ENCODE peak calls at places on chromosomes 1 and 21, in five cellular contexts. S is AG04449, V is astrocyte of the spinal cord, A is hepatocyte, P is MM.1S. N is an unnamed sample.

GRCh38 chr1:173532237-173532636 is 55.1 kb downstream of the PRDX6 start:
- DNase-seq in S (no peak), V (peak), A (no peak), P (peak), N (no peak)

GRCh38 chr1:31723828-31724359 is 20.1 kb upstream of the COL16A1 start:
- DNase-seq in S (no peak), V (peak), A (peak), P (peak), N (peak)

GRCh38 chr1:89464008-89464407 is 60.6 kb upstream of the LRRC8B start:
- DNase-seq in S (no peak), V (no peak), A (no peak), P (peak), N (no peak)

GRCh38 chr1:56409112-56409691 is 170.2 kb downstream of the PLPP3 start:
- DNase-seq in S (no peak), V (no peak), A (no peak), P (peak), N (no peak)

GRCh38 chr1:224333309-224333926 is 3.4 kb upstream of the NVL start:
- DNase-seq in S (no peak), V (peak), A (peak), P (peak), N (peak)

GRCh38 chr1:221141606-221142285 is 262.5 kb downstream of the HLX start:
- DNase-seq in S (no peak), V (no peak), A (no peak), P (no peak), N (no peak)

GRCh38 chr21:38913120-38913975 is 107.6 kb downstream of the ETS2 start:
- DNase-seq in S (no peak), V (peak), A (peak), P (no peak), N (peak)

GRCh38 chr1:30283199-30283962 is 440.0 kb downstream of the MATN1 start:
- DNase-seq in S (no peak), V (no peak), A (no peak), P (no peak), N (no peak)

GRCh38 chr1:155651861-155652661 is 36.5 kb downstream of the YY1AP1 start:
- DNase-seq in S (no peak), V (no peak), A (no peak), P (no peak), N (no peak)

GRCh38 chr1:244050835-244051444 is at the start of gene ZBTB18:
- DNase-seq in S (peak), V (peak), A (peak), P (no peak), N (peak)

GRCh38 chr1:181390350-181391080 is 92.8 kb upstream of the CACNA1E start:
- DNase-seq in S (no peak), V (no peak), A (no peak), P (no peak), N (no peak)

GRCh38 chr1:29825274-29825940 is 589.1 kb downstream of the PTPRU start:
- DNase-seq in S (no peak), V (no peak), A (no peak), P (no peak), N (no peak)

GRCh38 chr1:38141483-38141882 is 94.9 kb upstream of the POU3F1 start:
- DNase-seq in S (no peak), V (no peak), A (no peak), P (no peak), N (no peak)

GRCh38 chr1:82542766-82543165 is 742.0 kb downstream of the ADGRL2 start:
- DNase-seq in S (no peak), V (peak), A (no peak), P (no peak), N (no peak)

GRCh38 chr1:210755991-210756669 is 377.8 kb downstream of the KCNH1 start:
- DNase-seq in S (no peak), V (no peak), A (no peak), P (no peak), N (no peak)

GRCh38 chr1:74107394-74107793 is 90.6 kb downstream of the LRRIQ3 start:
- DNase-seq in S (no peak), V (no peak), A (no peak), P (no peak), N (no peak)

GRCh38 chr21:43733529-43734071 is 14.7 kb downstream of the PDXK start:
- DNase-seq in S (no peak), V (peak), A (no peak), P (no peak), N (peak)

GRCh38 chr1:212780759-212781158 is 10.8 kb downstream of the NSL1 start:
- DNase-seq in S (no peak), V (no peak), A (no peak), P (no peak), N (no peak)
- H3K4me3 ChIP-seq in S (no peak), V (no peak), A (no peak), P (no peak), N (no peak)

DNA sequence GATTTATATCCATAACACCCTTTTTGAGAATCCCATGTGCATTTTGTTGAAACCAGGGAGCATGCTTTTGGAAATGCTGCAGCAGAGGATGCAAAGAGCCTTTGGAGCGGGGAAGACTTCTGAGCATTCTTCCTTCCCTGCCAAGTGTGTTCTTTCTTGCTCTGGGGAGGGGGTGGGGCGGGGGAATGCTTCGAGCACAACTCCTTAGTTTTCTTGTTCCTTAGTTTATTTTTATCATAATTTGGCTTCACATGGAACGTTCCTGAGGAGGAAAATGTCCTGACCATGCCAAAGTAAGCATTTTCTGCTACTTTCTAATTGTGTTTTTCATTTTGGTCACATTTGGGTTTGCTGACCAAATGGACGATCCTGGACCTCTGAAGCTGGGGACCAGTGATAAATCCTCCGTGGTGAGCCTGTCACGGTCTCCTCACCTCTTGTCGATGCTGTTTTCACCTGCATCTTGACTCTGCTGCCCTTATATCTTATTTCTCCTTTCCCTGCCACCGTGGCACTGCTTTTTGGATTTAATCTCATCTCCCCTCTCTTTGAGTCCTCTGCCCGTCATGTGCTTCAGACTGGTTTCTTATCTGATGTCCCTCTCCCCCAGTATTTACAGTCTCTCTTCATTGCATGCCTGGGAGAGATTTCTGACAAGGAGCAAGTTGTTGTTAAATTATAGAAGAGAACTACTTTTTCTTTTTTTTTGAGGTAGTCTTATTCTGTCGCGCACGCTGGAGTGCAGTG is 2.4 kb downstream of the CTPS1 start:
- DNase-seq in S (no peak), V (no peak), A (no peak), P (no peak), N (no peak)
- H3K4me3 ChIP-seq in S (peak), V (peak), A (no peak), P (peak), N (peak)

GRCh38 chr1:8023287-8023994 is 2.7 kb downstream of the ERRFI1 start:
- DNase-seq in S (no peak), V (no peak), A (no peak), P (no peak), N (no peak)

GRCh38 chr1:8023995-8024313 is 2.2 kb downstream of the ERRFI1 start:
- DNase-seq in S (no peak), V (no peak), A (no peak), P (no peak), N (no peak)

GRCh38 chr1:8024329-8024728 is 1.8 kb downstream of the ERRFI1 start:
- DNase-seq in S (no peak), V (peak), A (no peak), P (no peak), N (no peak)

GRCh38 chr1:8021676-8022266 is 4.3 kb downstream of the ERRFI1 start:
- DNase-seq in S (no peak), V (peak), A (no peak), P (no peak), N (no peak)

GRCh38 chr1:8022395-8023286 is 3.5 kb downstream of the ERRFI1 start:
- DNase-seq in S (no peak), V (peak), A (no peak), P (no peak), N (no peak)
- H3K4me3 ChIP-seq in S (no peak), V (peak), A (peak), P (no peak), N (peak)

GRCh38 chr1:112849425-112849966 is 106.5 kb downstream of the SLC16A1 start:
- DNase-seq in S (no peak), V (peak), A (peak), P (no peak), N (no peak)
- H3K4me3 ChIP-seq in S (peak), V (peak), A (peak), P (no peak), N (peak)

DNA sequence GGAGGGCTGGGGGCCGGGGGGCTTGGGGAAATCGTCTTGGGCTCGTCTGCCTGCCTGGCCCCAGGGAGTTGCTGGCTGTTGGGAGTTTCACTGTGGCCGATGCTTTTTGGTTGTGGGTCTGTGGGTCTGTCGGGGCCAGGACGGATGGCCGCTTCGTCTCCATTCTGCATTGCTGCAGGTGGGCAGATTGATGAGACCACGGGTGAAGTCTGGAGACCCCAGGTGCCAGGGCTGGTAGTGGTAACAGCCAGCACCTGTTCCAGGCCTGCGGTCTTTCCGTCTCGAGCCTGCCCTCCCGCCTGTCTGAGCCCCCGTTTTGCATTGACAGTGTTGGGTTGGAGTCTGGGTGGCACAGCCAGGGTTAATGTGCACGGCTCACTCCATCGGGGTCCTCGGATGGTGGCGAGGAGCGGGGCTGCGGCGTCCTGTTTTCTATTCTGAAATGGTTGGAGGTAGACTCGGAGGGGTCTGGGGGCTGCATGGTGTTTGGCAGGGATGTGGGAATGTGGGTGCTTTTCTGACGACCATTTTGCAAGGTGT is 24.2 kb downstream of the PRKCZ start:
- DNase-seq in S (no peak), V (no peak), A (no peak), P (no peak), N (no peak)
- H3K4me3 ChIP-seq in S (peak), V (no peak), A (no peak), P (no peak), N (peak)

GRCh38 chr1:153532769-153533599 is 2.8 kb downstream of the S100A6 start:
- DNase-seq in S (no peak), V (peak), A (peak), P (peak), N (peak)

GRCh38 chr1:153533689-153534201 is 2.0 kb downstream of the S100A6 start:
- DNase-seq in S (no peak), V (peak), A (peak), P (no peak), N (peak)

GRCh38 chr1:153532161-153532560 is 3.6 kb downstream of the S100A6 start:
- DNase-seq in S (no peak), V (no peak), A (no peak), P (no peak), N (no peak)

GRCh38 chr1:153534226-153534932 is 1.4 kb downstream of the S100A6 start:
- DNase-seq in S (no peak), V (peak), A (no peak), P (no peak), N (no peak)

DNA sequence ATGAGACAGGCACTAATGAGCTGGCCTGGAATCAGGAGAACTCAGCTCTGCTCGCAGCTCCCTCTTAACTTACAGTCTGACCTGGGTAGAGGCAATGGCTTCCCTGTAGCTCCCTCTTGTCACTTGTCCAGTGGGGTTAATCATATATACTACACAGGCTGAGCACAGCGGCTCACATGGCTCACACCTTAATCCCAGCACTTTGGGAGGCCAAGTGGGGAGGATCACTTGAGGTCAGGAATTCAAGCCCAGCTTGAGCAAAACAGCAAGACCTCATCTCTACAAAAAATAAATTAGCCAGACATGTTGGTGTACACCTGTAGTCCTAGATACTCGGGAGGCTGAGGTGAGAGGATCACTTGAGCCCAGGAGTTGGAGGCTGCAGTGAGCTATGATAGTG is 4.2 kb downstream of the S100A6 start:
- DNase-seq in S (no peak), V (no peak), A (no peak), P (no peak), N (no peak)
- H3K4me3 ChIP-seq in S (no peak), V (no peak), A (no peak), P (no peak), N (no peak)

GRCh38 chr1:84377480-84378095 is 20.7 kb upstream of the DNASE2B start:
- DNase-seq in S (no peak), V (peak), A (peak), P (no peak), N (peak)

GRCh38 chr1:84375965-84376910 is 22.0 kb upstream of the DNASE2B start:
- DNase-seq in S (no peak), V (no peak), A (no peak), P (no peak), N (no peak)

GRCh38 chr1:84373446-84374141 is 24.7 kb upstream of the DNASE2B start:
- DNase-seq in S (no peak), V (no peak), A (no peak), P (no peak), N (no peak)

GRCh38 chr1:84379128-84379527 is 19.2 kb upstream of the DNASE2B start:
- DNase-seq in S (peak), V (peak), A (no peak), P (no peak), N (peak)

DNA sequence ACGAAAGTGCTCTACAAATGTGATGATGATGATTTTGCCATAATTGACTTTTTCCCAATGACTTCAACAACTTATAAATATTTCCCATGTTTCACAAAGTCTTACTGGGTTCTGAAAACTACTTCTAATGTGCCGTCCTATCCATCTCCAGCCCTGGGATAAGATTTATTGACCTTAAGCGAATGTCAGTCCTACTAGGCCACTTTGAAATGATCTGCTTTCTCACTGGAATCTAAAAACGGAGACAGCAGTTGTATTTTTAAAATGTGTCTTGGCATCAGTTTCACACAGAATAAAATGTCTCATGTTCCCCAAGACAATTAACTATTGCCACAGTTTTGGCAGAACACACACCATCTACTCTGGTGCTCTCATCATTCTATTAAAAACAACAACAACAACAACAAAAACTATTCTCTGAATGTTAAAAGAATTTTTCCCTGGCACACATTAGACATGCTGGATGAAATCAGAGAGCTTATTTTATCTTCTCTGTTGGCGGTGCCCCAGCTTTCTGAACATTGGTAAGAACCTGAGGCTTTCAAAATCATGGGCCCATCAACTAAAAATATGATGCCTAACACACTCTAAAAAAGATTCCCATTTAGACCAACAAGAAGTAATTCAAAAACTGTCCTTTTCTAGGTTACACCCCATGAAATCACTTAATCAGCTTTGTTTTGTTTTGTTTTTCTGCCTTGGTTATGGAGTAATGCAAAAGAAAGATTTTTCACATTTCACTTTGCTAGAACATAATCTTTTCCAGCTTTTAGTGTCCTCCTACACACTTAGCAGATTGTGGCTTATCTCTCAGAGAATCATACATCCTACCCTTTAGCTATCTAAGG is 23.1 kb upstream of the DNASE2B start:
- DNase-seq in S (no peak), V (no peak), A (no peak), P (no peak), N (no peak)
- H3K4me3 ChIP-seq in S (no peak), V (no peak), A (no peak), P (no peak), N (no peak)

DNA sequence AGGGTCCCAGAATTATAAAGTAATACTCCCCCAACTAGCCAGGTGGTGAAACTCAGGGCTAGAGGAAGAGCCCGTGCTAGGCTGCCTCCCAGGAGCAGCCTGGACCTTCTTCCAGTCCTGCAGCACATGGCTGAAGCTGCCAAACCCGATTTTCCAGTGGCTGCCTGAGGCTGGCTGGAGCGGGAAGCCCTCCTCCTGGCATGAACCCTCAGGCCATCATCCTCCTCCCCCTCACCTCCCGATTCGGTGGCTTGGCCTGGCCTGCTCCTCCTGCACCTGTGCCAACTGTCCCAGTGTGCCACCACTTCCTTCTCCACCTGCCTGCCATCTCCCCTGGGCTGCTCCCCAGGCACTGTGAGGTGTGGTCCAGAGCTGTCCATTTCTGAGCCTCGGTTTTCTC is 3.0 kb upstream of the TSPAN1 start:
- DNase-seq in S (no peak), V (no peak), A (no peak), P (no peak), N (no peak)
- H3K4me3 ChIP-seq in S (no peak), V (no peak), A (no peak), P (no peak), N (no peak)

GRCh38 chr1:6420594-6421042 is 899 bp upstream of the HES2 start:
- DNase-seq in S (no peak), V (no peak), A (no peak), P (no peak), N (no peak)
- H3K4me3 ChIP-seq in S (no peak), V (no peak), A (no peak), P (no peak), N (peak)

GRCh38 chr1:150567341-150567716 is 12.1 kb downstream of the MCL1 start:
- DNase-seq in S (no peak), V (no peak), A (peak), P (peak), N (no peak)
- H3K4me3 ChIP-seq in S (peak), V (peak), A (no peak), P (peak), N (peak)

N was measured in skeletal muscle cell.